ENCODE peak calls at places on chromosome 19, in six cellular contexts. One of them, this sample, is unnamed.

GRCh38 chr19:5487222-5487621 is 32.0 kb downstream of the ZNRF4 start:
- DNase-seq in gastrocnemius medialis: no peak
- DNase-seq in uterus: no peak
- DNase-seq in right lobe of liver: no peak
- DNase-seq in ovary: no peak
- DNase-seq in thyroid gland: no peak
- DNase-seq in this sample: no peak

GRCh38 chr19:56355517-56355916 is 37.8 kb downstream of the ZNF582 start:
- DNase-seq in gastrocnemius medialis: no peak
- DNase-seq in uterus: no peak
- DNase-seq in right lobe of liver: no peak
- DNase-seq in ovary: no peak
- DNase-seq in thyroid gland: no peak
- DNase-seq in this sample: no peak

GRCh38 chr19:35858311-35858710 is 1.6 kb downstream of the KIRREL2 start:
- DNase-seq in gastrocnemius medialis: no peak
- DNase-seq in uterus: no peak
- DNase-seq in right lobe of liver: no peak
- DNase-seq in ovary: no peak
- DNase-seq in thyroid gland: no peak
- DNase-seq in this sample: no peak

GRCh38 chr19:6588508-6589345 is 2.2 kb downstream of the CD70 start:
- DNase-seq in gastrocnemius medialis: no peak
- DNase-seq in uterus: no peak
- DNase-seq in right lobe of liver: no peak
- DNase-seq in ovary: no peak
- DNase-seq in thyroid gland: no peak
- DNase-seq in this sample: no peak

GRCh38 chr19:38745316-38745715 is 1.0 kb upstream of the CAPN12 start:
- DNase-seq in gastrocnemius medialis: no peak
- DNase-seq in uterus: no peak
- DNase-seq in right lobe of liver: no peak
- DNase-seq in ovary: no peak
- DNase-seq in thyroid gland: no peak
- DNase-seq in this sample: no peak

GRCh38 chr19:16420781-16421386 is 50.9 kb downstream of the EPS15L1 start:
- DNase-seq in gastrocnemius medialis: no peak
- DNase-seq in uterus: no peak
- DNase-seq in right lobe of liver: no peak
- DNase-seq in ovary: no peak
- DNase-seq in thyroid gland: no peak
- DNase-seq in this sample: peak; percentile 87

GRCh38 chr19:33430674-33431277 is 57.3 kb downstream of the CEBPG start:
- DNase-seq in gastrocnemius medialis: no peak
- DNase-seq in uterus: peak; percentile 35
- DNase-seq in right lobe of liver: peak; percentile 59
- DNase-seq in ovary: peak; percentile 58
- DNase-seq in thyroid gland: peak; percentile 69
- DNase-seq in this sample: peak; percentile 67

GRCh38 chr19:7637374-7638256 is 705 bp downstream of the STXBP2 start:
- DNase-seq in gastrocnemius medialis: no peak
- DNase-seq in uterus: no peak
- DNase-seq in right lobe of liver: peak; percentile 63
- DNase-seq in ovary: no peak
- DNase-seq in thyroid gland: peak; percentile 25
- DNase-seq in this sample: peak; percentile 54

GRCh38 chr19:1401138-1401888 is at the start of gene GAMT:
- DNase-seq in gastrocnemius medialis: no peak
- DNase-seq in uterus: no peak
- DNase-seq in right lobe of liver: peak; percentile 73
- DNase-seq in ovary: no peak
- DNase-seq in thyroid gland: peak; percentile 53
- DNase-seq in this sample: no peak

GRCh38 chr19:41302624-41303351 is 7.2 kb upstream of the CCDC97 start:
- DNase-seq in gastrocnemius medialis: no peak
- DNase-seq in uterus: no peak
- DNase-seq in right lobe of liver: no peak
- DNase-seq in ovary: no peak
- DNase-seq in thyroid gland: peak; percentile 21
- DNase-seq in this sample: no peak

GRCh38 chr19:55535579-55536350 is 1.2 kb downstream of the SBK2 start:
- DNase-seq in gastrocnemius medialis: no peak
- DNase-seq in uterus: no peak
- DNase-seq in right lobe of liver: no peak
- DNase-seq in ovary: no peak
- DNase-seq in thyroid gland: no peak
- DNase-seq in this sample: no peak

GRCh38 chr19:51441410-51442390 is 16.6 kb downstream of the SIGLEC8 start:
- DNase-seq in gastrocnemius medialis: no peak
- DNase-seq in uterus: no peak
- DNase-seq in right lobe of liver: no peak
- DNase-seq in ovary: no peak
- DNase-seq in thyroid gland: no peak
- DNase-seq in this sample: no peak

GRCh38 chr19:21751379-21751778 is 16.0 kb downstream of the ZNF100 start:
- DNase-seq in gastrocnemius medialis: no peak
- DNase-seq in uterus: no peak
- DNase-seq in right lobe of liver: no peak
- DNase-seq in ovary: no peak
- DNase-seq in thyroid gland: no peak
- DNase-seq in this sample: no peak

GRCh38 chr19:41999878-42000208 is 5.8 kb upstream of the ATP1A3 start:
- DNase-seq in gastrocnemius medialis: no peak
- DNase-seq in uterus: no peak
- DNase-seq in right lobe of liver: no peak
- DNase-seq in ovary: no peak
- DNase-seq in thyroid gland: no peak
- DNase-seq in this sample: no peak

GRCh38 chr19:12784871-12785430 is 6.3 kb upstream of the JUNB start:
- DNase-seq in gastrocnemius medialis: no peak
- DNase-seq in uterus: no peak
- DNase-seq in right lobe of liver: no peak
- DNase-seq in ovary: no peak
- DNase-seq in thyroid gland: no peak
- DNase-seq in this sample: no peak
- H3K4me1 ChIP-seq in gastrocnemius medialis: peaks cover 60% of the 10 kb centered on the region
- H3K4me1 ChIP-seq in uterus: peaks cover 18% of the 10 kb centered on the region
- H3K4me1 ChIP-seq in right lobe of liver: no peaks in the 10 kb centered on the region
- H3K4me1 ChIP-seq in ovary: peaks cover 16% of the 10 kb centered on the region
- H3K4me1 ChIP-seq in thyroid gland: peaks cover 74% of the 10 kb centered on the region
- H3K4me1 ChIP-seq in this sample: peaks cover 25% of the 10 kb centered on the region

GRCh38 chr19:50329146-50329925 is at the start of gene KCNC3:
- DNase-seq in gastrocnemius medialis: peak; percentile 100
- DNase-seq in uterus: peak; percentile 74
- DNase-seq in right lobe of liver: peak; percentile 100
- DNase-seq in ovary: peak; percentile 81
- DNase-seq in thyroid gland: peak; percentile 100
- DNase-seq in this sample: peak; percentile 99

GRCh38 chr19:50332014-50332263 is 2.8 kb upstream of the KCNC3 start:
- DNase-seq in gastrocnemius medialis: no peak
- DNase-seq in uterus: no peak
- DNase-seq in right lobe of liver: no peak
- DNase-seq in ovary: no peak
- DNase-seq in thyroid gland: no peak
- DNase-seq in this sample: no peak

GRCh38 chr19:50332264-50333038 is 3.3 kb upstream of the KCNC3 start:
- DNase-seq in gastrocnemius medialis: no peak
- DNase-seq in uterus: no peak
- DNase-seq in right lobe of liver: no peak
- DNase-seq in ovary: no peak
- DNase-seq in thyroid gland: peak; percentile 79
- DNase-seq in this sample: peak; percentile 51

GRCh38 chr19:50331187-50332013 is 2.2 kb upstream of the KCNC3 start:
- DNase-seq in gastrocnemius medialis: no peak
- DNase-seq in uterus: no peak
- DNase-seq in right lobe of liver: no peak
- DNase-seq in ovary: no peak
- DNase-seq in thyroid gland: no peak
- DNase-seq in this sample: no peak

GRCh38 chr19:50330365-50331078 is 1.3 kb upstream of the KCNC3 start:
- DNase-seq in gastrocnemius medialis: peak; percentile 67
- DNase-seq in uterus: peak; percentile 28
- DNase-seq in right lobe of liver: peak; percentile 89
- DNase-seq in ovary: peak; percentile 50
- DNase-seq in thyroid gland: peak; percentile 93
- DNase-seq in this sample: peak; percentile 89
- H3K27ac ChIP-seq in gastrocnemius medialis: peak overlapping the region; percentile 88
- H3K27ac ChIP-seq in uterus: no peak overlapping the region
- H3K27ac ChIP-seq in right lobe of liver: no peak overlapping the region
- H3K27ac ChIP-seq in ovary: no peak overlapping the region
- H3K27ac ChIP-seq in thyroid gland: peak overlapping the region; percentile 53
- H3K27ac ChIP-seq in this sample: peak overlapping the region; percentile 69

GRCh38 chr19:10987621-10988297 is 26.9 kb downstream of the SMARCA4 start:
- DNase-seq in gastrocnemius medialis: no peak
- DNase-seq in uterus: no peak
- DNase-seq in right lobe of liver: no peak
- DNase-seq in ovary: no peak
- DNase-seq in thyroid gland: no peak
- DNase-seq in this sample: no peak

GRCh38 chr19:10986301-10987127 is 25.7 kb downstream of the SMARCA4 start:
- DNase-seq in gastrocnemius medialis: no peak
- DNase-seq in uterus: no peak
- DNase-seq in right lobe of liver: no peak
- DNase-seq in ovary: no peak
- DNase-seq in thyroid gland: no peak
- DNase-seq in this sample: no peak

GRCh38 chr19:10988380-10988779 is 27.6 kb downstream of the SMARCA4 start:
- DNase-seq in gastrocnemius medialis: no peak
- DNase-seq in uterus: no peak
- DNase-seq in right lobe of liver: no peak
- DNase-seq in ovary: no peak
- DNase-seq in thyroid gland: no peak
- DNase-seq in this sample: no peak

GRCh38 chr19:10991076-10991475 is 30.2 kb downstream of the SMARCA4 start:
- DNase-seq in gastrocnemius medialis: no peak
- DNase-seq in uterus: no peak
- DNase-seq in right lobe of liver: no peak
- DNase-seq in ovary: no peak
- DNase-seq in thyroid gland: no peak
- DNase-seq in this sample: no peak

GRCh38 chr19:10988921-10989320 is 28.1 kb downstream of the SMARCA4 start:
- DNase-seq in gastrocnemius medialis: no peak
- DNase-seq in uterus: no peak
- DNase-seq in right lobe of liver: no peak
- DNase-seq in ovary: no peak
- DNase-seq in thyroid gland: no peak
- DNase-seq in this sample: no peak
- TF ChIP-seq POLR2A in gastrocnemius medialis: no peak
- TF ChIP-seq POLR2A in uterus: no peak
- TF ChIP-seq POLR2A in right lobe of liver: no peak
- TF ChIP-seq POLR2A in ovary: no peak
- TF ChIP-seq POLR2A in thyroid gland: no peak
- TF ChIP-seq POLR2A in this sample: no peak

GRCh38 chr19:53898166-53898565 is 10.9 kb upstream of the CACNG7 start:
- DNase-seq in gastrocnemius medialis: no peak
- DNase-seq in uterus: no peak
- DNase-seq in right lobe of liver: no peak
- DNase-seq in ovary: no peak
- DNase-seq in thyroid gland: no peak
- DNase-seq in this sample: no peak
- H3K4me1 ChIP-seq in gastrocnemius medialis: no peaks in the 10 kb centered on the region
- H3K4me1 ChIP-seq in uterus: no peaks in the 10 kb centered on the region
- H3K4me1 ChIP-seq in right lobe of liver: no peaks in the 10 kb centered on the region
- H3K4me1 ChIP-seq in ovary: no peaks in the 10 kb centered on the region
- H3K4me1 ChIP-seq in thyroid gland: no peaks in the 10 kb centered on the region
- H3K4me1 ChIP-seq in this sample: no peaks in the 10 kb centered on the region

GRCh38 chr19:57357406-57357805 is 5.9 kb upstream of the TRAPPC2B start:
- DNase-seq in gastrocnemius medialis: no peak
- DNase-seq in uterus: no peak
- DNase-seq in right lobe of liver: no peak
- DNase-seq in ovary: no peak
- DNase-seq in thyroid gland: no peak
- DNase-seq in this sample: no peak

GRCh38 chr19:57362997-57363705 is at the start of the genes TRAPPC2B and ZNF547:
- DNase-seq in gastrocnemius medialis: peak; percentile 99
- DNase-seq in uterus: peak; percentile 99
- DNase-seq in right lobe of liver: peak; percentile 97
- DNase-seq in ovary: peak; percentile 99
- DNase-seq in thyroid gland: peak; percentile 100
- DNase-seq in this sample: peak; percentile 100

GRCh38 chr19:57355916-57356315 is 4.8 kb downstream of the ZNF304 start:
- DNase-seq in gastrocnemius medialis: no peak
- DNase-seq in uterus: no peak
- DNase-seq in right lobe of liver: no peak
- DNase-seq in ovary: no peak
- DNase-seq in thyroid gland: no peak
- DNase-seq in this sample: no peak

GRCh38 chr19:57362419-57362818 is 932 bp upstream of the TRAPPC2B start:
- DNase-seq in gastrocnemius medialis: no peak
- DNase-seq in uterus: no peak
- DNase-seq in right lobe of liver: no peak
- DNase-seq in ovary: no peak
- DNase-seq in thyroid gland: no peak
- DNase-seq in this sample: no peak

DNA sequence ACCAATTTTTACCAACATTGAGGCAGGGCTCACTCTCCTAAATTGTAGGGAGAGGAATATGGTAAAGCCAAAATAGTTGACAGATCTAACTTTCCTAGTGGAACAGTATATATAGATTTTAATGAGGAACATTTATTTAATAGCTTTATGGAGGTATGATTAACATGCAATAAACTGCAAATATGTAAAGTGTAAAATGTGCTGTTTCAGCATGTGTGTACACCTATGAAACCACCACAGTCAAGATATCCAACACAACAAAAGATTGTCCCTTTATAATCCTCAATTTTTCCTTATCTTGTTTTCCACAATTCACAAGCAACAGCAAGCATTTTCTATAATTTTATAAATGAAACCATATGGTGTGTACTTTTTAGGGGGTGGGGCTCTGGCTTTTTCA is 4.1 kb upstream of the TRAPPC2B start:
- DNase-seq in gastrocnemius medialis: no peak
- DNase-seq in uterus: no peak
- DNase-seq in right lobe of liver: no peak
- DNase-seq in ovary: no peak
- DNase-seq in thyroid gland: no peak
- DNase-seq in this sample: no peak
- H3K27ac ChIP-seq in gastrocnemius medialis: no peak overlapping the region
- H3K27ac ChIP-seq in uterus: no peak overlapping the region
- H3K27ac ChIP-seq in right lobe of liver: no peak overlapping the region
- H3K27ac ChIP-seq in ovary: no peak overlapping the region
- H3K27ac ChIP-seq in thyroid gland: no peak overlapping the region
- H3K27ac ChIP-seq in this sample: no peak overlapping the region

DNA sequence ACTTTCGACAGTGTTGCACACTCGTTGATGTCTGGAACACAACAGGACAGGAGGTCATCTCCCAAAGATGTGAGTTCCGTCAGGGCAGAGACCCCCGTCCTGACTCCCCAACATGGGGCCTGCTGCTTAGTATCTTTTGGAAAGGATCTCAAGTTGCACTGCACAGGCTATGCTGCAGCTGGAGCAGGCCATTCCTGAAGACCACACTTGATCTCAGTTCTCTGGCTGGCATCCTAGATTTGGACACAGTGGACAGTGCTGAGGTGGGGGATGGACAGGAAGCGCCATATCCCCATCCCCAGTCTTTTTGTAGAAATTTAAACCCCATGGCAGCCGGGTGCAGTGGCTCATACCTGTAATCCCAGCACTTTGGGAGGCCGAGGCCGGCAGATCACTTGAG is 5.9 kb downstream of the ADGRE2 start:
- DNase-seq in gastrocnemius medialis: no peak
- DNase-seq in uterus: no peak
- DNase-seq in right lobe of liver: no peak
- DNase-seq in ovary: no peak
- DNase-seq in thyroid gland: no peak
- DNase-seq in this sample: no peak
- TF ChIP-seq POLR2A in gastrocnemius medialis: no peak
- TF ChIP-seq POLR2A in uterus: no peak
- TF ChIP-seq POLR2A in right lobe of liver: no peak
- TF ChIP-seq POLR2A in ovary: no peak
- TF ChIP-seq POLR2A in thyroid gland: no peak
- TF ChIP-seq POLR2A in this sample: no peak